ENCODE peak calls at places on chromosomes 5 and 9, in five cellular contexts. J, D, V, A and R are unnamed samples.

GRCh38 chr5:74155501-74155900 is 485.0 kb downstream of the ENC1 start:
- DNase-seq in V (no peak), J (no peak), A (no peak), D (no peak), R (no peak)

GRCh38 chr5:134248271-134248670 is 22.4 kb upstream of the PPP2CA start:
- DNase-seq in J (no peak), D (no peak), V (peak), A (no peak), R (no peak)

GRCh38 chr5:122471031-122471751 is 159.2 kb downstream of the SNCAIP start:
- DNase-seq in J (no peak), D (no peak), A (no peak), V (no peak), R (no peak)

GRCh38 chr5:78483809-78484521 is 123.5 kb downstream of the SCAMP1 start:
- DNase-seq in D (no peak), A (peak), V (peak), J (no peak), R (no peak)

GRCh38 chr5:74212336-74212735 is 428.2 kb downstream of the ENC1 start:
- DNase-seq in D (no peak), J (no peak), V (peak), A (peak), R (no peak)

GRCh38 chr5:32504923-32505596 is 60.5 kb upstream of the ZFR start:
- DNase-seq in V (peak), A (no peak), J (no peak), D (peak), R (peak)

GRCh38 chr5:154811653-154812465 is 38.5 kb downstream of the FAXDC2 start:
- DNase-seq in J (no peak), A (peak), D (no peak), V (peak), R (peak)

GRCh38 chr9:99172129-99173091 is 49.3 kb downstream of the ALG2 start:
- DNase-seq in V (no peak), J (no peak), A (no peak), D (no peak), R (no peak)

GRCh38 chr9:107712390-107712789 is 222.8 kb upstream of the KLF4 start:
- DNase-seq in J (no peak), A (peak), D (peak), V (peak), R (peak)

GRCh38 chr9:109990541-109990940 is 210.5 kb downstream of the PALM2AKAP2 start:
- DNase-seq in V (no peak), A (no peak), D (no peak), J (no peak), R (no peak)
- TF ChIP-seq CTCF in V (no peak), A (no peak), D (no peak), J (no peak), R (no peak)

GRCh38 chr9:121658591-121658990 is 7.2 kb downstream of the DAB2IP start:
- DNase-seq in A (no peak), V (no peak), D (no peak), J (no peak), R (no peak)
- H3K4me3 ChIP-seq in A (no peak), V (no peak), D (no peak), J (no peak), R (no peak)

GRCh38 chr5:127565586-127566270 is 48.3 kb downstream of the PRRC1 start:
- DNase-seq in J (no peak), D (no peak), V (no peak), A (no peak), R (no peak)

GRCh38 chr5:127563133-127563532 is 45.7 kb downstream of the PRRC1 start:
- DNase-seq in J (no peak), D (no peak), V (no peak), A (no peak), R (no peak)

GRCh38 chr5:127564002-127564769 is 46.7 kb downstream of the PRRC1 start:
- DNase-seq in D (peak), J (no peak), A (peak), V (peak), R (peak)

GRCh38 chr5:127561254-127561653 is 43.8 kb downstream of the PRRC1 start:
- DNase-seq in A (no peak), D (peak), J (no peak), V (peak), R (no peak)

GRCh38 chr5:127562252-127562651 is 44.8 kb downstream of the PRRC1 start:
- DNase-seq in V (peak), J (no peak), A (peak), D (no peak), R (no peak)
- TF ChIP-seq CTCF in V (no peak), J (peak), A (peak), D (peak), R (peak)

DNA sequence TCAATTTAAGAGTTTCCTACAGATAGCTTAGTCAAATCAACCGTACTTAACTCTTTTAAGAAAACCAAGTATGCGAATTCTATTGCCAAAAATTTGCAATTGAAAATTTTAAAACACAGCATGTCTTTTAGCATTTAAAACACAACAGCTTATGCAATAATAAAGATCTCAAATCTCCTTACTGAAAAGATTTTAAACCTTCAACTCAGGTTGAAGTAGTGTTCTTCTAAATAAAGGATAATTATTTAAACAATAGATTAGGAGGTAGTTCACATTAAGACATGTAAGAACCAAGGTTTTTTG is 5.5 kb downstream of the NR3C1 start:
- DNase-seq in J (no peak), D (no peak), A (no peak), V (no peak), R (no peak)
- H3K4me3 ChIP-seq in J (peak), D (no peak), A (peak), V (peak), R (peak)

DNA sequence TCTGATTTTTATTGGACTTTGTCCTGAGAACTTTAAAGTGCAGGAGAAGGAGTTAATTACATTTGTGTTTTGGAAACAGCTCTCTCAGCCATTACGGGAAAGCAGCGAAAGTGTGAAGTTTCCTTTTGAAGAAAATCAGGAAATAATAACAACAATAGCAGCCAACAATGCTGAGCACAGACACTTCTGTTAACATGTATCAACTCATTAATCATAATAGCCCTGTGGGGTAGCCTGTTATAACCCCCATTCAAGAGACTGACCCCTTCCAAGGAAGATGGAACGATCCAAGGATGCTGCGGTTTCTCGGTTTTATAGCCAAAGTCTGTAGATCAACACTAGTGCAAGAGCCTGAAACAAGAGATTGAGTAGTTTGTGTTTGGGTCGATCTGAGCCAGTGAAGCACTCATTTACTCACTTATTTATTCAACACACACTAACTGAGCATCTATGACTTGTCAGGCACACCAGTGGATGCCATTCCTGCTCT is 195.5 kb downstream of the DRD1 start:
- DNase-seq in J (no peak), D (no peak), V (no peak), A (no peak), R (no peak)
- TF ChIP-seq CTCF in J (no peak), D (no peak), V (no peak), A (no peak), R (no peak)

GRCh38 chr5:25444697-25445096 is 799.9 kb upstream of the CDH10 start:
- DNase-seq in J (no peak), A (no peak), V (no peak), D (no peak), R (no peak)
- H3K4me3 ChIP-seq in J (no peak), A (no peak), V (no peak), D (no peak), R (no peak)

GRCh38 chr9:37295796-37296195 is 126.7 kb upstream of the GRHPR start:
- DNase-seq in A (no peak), J (no peak), D (no peak), V (no peak), R (no peak)
- TF ChIP-seq CTCF in A (peak), J (no peak), D (peak), V (peak), R (no peak)

DNA sequence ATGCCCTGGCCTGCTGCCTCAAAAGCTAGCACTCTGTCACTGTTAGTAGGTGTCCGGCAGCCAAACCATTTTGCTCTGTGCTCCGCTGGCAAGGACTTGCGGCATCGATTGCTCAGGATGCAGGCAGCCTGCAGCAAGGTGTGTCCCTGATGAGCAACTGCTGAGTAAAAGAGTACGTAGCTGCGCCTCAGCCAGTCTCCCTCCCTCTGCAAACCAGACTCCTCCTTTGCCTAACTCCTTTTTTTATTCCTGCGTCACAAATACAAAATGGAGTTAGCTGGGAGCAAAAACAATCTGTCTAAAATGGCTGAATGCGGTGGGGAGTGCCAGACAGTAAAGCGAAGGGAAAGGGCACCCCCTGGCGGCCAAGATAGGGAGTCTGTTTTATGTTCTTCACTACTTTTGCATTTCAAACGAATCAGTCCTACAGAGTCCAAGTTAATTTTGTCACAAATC is 61.1 kb downstream of the DIAPH1 start:
- DNase-seq in D (peak), A (peak), V (peak), J (peak), R (peak)
- H3K4me3 ChIP-seq in D (no peak), A (no peak), V (no peak), J (peak), R (peak)

DNA sequence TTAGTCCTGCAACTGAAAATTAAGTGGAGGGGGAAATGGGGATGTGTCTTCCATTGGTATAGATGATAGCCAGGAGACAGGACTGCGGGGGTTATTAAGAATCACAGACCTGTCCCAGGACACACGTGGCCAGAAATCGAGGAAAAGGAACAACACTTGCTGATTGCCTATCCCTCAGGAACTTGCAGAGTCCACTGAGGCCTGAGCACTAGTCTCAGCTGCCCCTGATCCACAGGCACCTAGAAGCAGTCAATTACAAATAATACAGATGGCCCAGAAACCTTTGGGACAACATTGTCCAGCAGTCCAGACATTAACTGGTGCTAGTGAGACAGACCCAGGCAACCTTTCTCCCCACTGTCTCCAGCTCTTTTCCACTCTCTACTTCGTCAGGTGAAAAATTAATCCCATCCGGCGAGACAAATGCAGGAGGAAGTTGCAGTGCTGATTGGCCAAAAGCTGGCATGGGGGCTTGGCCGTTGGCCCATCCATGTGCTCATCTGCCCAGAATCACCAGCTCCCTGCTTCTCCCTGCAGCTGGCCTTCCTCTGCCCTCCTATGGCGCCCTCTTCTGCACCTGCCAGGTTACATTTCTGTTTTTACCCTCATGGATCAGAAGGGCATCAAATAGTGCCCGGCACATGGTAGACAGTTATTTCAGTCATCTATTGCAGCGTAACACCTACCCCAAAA is 3.5 kb upstream of the B4GALT1 start:
- DNase-seq in J (no peak), D (no peak), A (peak), V (no peak), R (no peak)
- TF ChIP-seq CTCF in J (peak), D (peak), A (peak), V (peak), R (peak)

GRCh38 chr5:140926211-140926902 is at the start of gene PCDHAC1:
- DNase-seq in D (no peak), V (peak), A (peak), J (no peak), R (peak)

GRCh38 chr5:140925806-140926205 is 293 bp upstream of the PCDHAC1 start:
- DNase-seq in D (no peak), V (no peak), A (no peak), J (no peak), R (no peak)

GRCh38 chr5:140926903-140927573 is 939 bp downstream of the PCDHAC1 start:
- DNase-seq in A (peak), J (no peak), D (no peak), V (peak), R (no peak)
- H3K4me3 ChIP-seq in A (peak), J (peak), D (peak), V (peak), R (peak)